ENCODE peak calls at places on chromosomes 2 and 18, in five cellular contexts. M is ovary, W is fibroblast of lung, S is heart left ventricle, K is Karpas-422. Q is an unnamed sample.

GRCh38 chr2:237171895-237172294 is 86.2 kb downstream of the COPS8 start:
- DNase-seq in M (no peak), W (peak; percentile 69), S (no peak), K (no peak), Q (no peak)

GRCh38 chr2:203341741-203342310 is 13.6 kb downstream of the ABI2 start:
- DNase-seq in M (no peak), W (peak; percentile 33), S (no peak), K (no peak), Q (no peak)

GRCh38 chr2:31297751-31298150 is 63.8 kb downstream of the EHD3 start:
- DNase-seq in M (no peak), W (no peak), S (no peak), K (peak; percentile 76), Q (no peak)

GRCh38 chr2:169363570-169364150 is 1.3 kb upstream of the LRP2 start:
- DNase-seq in M (peak; percentile 24), W (peak; percentile 8), S (peak; percentile 54), K (peak; percentile 54), Q (peak; percentile 63)

GRCh38 chr2:83022631-83023210 is 1436.4 kb downstream of the SUCLG1 start:
- DNase-seq in M (no peak), W (peak; percentile 60), S (no peak), K (no peak), Q (no peak)

GRCh38 chr2:66317268-66317899 is 117.5 kb upstream of the MEIS1 start:
- DNase-seq in M (no peak), W (no peak), S (no peak), K (no peak), Q (no peak)

GRCh38 chr2:30276455-30276911 is 45.1 kb downstream of the LBH start:
- DNase-seq in M (no peak), W (no peak), S (no peak), K (no peak), Q (no peak)

GRCh38 chr2:84482588-84482987 is 23.5 kb upstream of the SUCLG1 start:
- DNase-seq in M (no peak), W (no peak), S (no peak), K (no peak), Q (no peak)

GRCh38 chr2:675982-676646 is 1.1 kb downstream of the TMEM18 start:
- DNase-seq in M (no peak), W (peak; percentile 88), S (no peak), K (peak; percentile 95), Q (no peak)

GRCh38 chr2:112879491-112880041 is 31.4 kb upstream of the IL37 start:
- DNase-seq in M (no peak), W (no peak), S (no peak), K (no peak), Q (no peak)

GRCh38 chr18:45775241-45775676 is 50.2 kb upstream of the SIGLEC15 start:
- DNase-seq in M (peak; percentile 61), W (peak; percentile 91), S (peak; percentile 88), K (peak; percentile 88), Q (peak; percentile 38)

GRCh38 chr2:170766693-170767092 is 3.5 kb upstream of the ERICH2 start:
- DNase-seq in M (no peak), W (no peak), S (no peak), K (no peak), Q (no peak)

GRCh38 chr2:210046851-210047486 is 44.5 kb downstream of the RPE start:
- DNase-seq in M (no peak), W (no peak), S (no peak), K (no peak), Q (no peak)

GRCh38 chr18:40874233-40874632 is 1080.8 kb upstream of the PIK3C3 start:
- DNase-seq in M (no peak), W (peak; percentile 79), S (no peak), K (no peak), Q (no peak)

GRCh38 chr2:173493874-173494273 is 139.2 kb downstream of the CDCA7 start:
- DNase-seq in M (no peak), W (no peak), S (no peak), K (no peak), Q (no peak)

GRCh38 chr2:71683070-71683469 is 229.7 kb downstream of the DYSF start:
- DNase-seq in M (peak; percentile 12), W (no peak), S (peak; percentile 33), K (no peak), Q (no peak)

GRCh38 chr2:14422426-14422825 is 210.1 kb upstream of the LRATD1 start:
- DNase-seq in M (no peak), W (no peak), S (no peak), K (no peak), Q (no peak)

GRCh38 chr2:216029416-216030129 is 16.2 kb upstream of the MREG start:
- DNase-seq in M (no peak), W (no peak), S (no peak), K (no peak), Q (no peak)

GRCh38 chr2:210302326-210302725 is 12.6 kb downstream of the MYL1 start:
- DNase-seq in M (no peak), W (no peak), S (no peak), K (no peak), Q (no peak)

GRCh38 chr18:36314754-36315153 is 17.2 kb downstream of the FHOD3 start:
- DNase-seq in M (no peak), W (peak; percentile 25), S (no peak), K (no peak), Q (no peak)

GRCh38 chr2:11563784-11564666 is 30.2 kb downstream of the GREB1 start:
- DNase-seq in M (peak; percentile 16), W (no peak), S (no peak), K (no peak), Q (no peak)

GRCh38 chr18:48409591-48410094 is 460 bp upstream of the ZBTB7C start:
- DNase-seq in M (peak; percentile 64), W (peak; percentile 23), S (peak; percentile 65), K (no peak), Q (no peak)

GRCh38 chr2:97871096-97871780 is 124.5 kb downstream of the TMEM131 start:
- DNase-seq in M (no peak), W (peak; percentile 59), S (no peak), K (no peak), Q (no peak)

GRCh38 chr2:10410001-10410671 is 38.0 kb downstream of the ODC1 start:
- DNase-seq in M (no peak), W (no peak), S (no peak), K (peak; percentile 82), Q (no peak)

GRCh38 chr18:62723666-62724281 is 8.4 kb downstream of the PHLPP1 start:
- DNase-seq in M (no peak), W (no peak), S (no peak), K (no peak), Q (no peak)

GRCh38 chr2:109049022-109049421 is 60.0 kb upstream of the EDAR start:
- DNase-seq in M (no peak), W (no peak), S (no peak), K (no peak), Q (no peak)

GRCh38 chr2:19764998-19765397 is 136.8 kb downstream of the TTC32 start:
- DNase-seq in M (no peak), W (peak; percentile 59), S (no peak), K (no peak), Q (no peak)

GRCh38 chr2:122368576-122369243 is 613.3 kb downstream of the TSN start:
- DNase-seq in M (no peak), W (no peak), S (no peak), K (peak; percentile 51), Q (no peak)

GRCh38 chr2:241702155-241702404 is 241 bp downstream of the ING5 start:
- DNase-seq in M (no peak), W (peak; percentile 84), S (no peak), K (peak; percentile 88), Q (no peak)

GRCh38 chr2:231929961-231930600 is 3.9 kb upstream of the NPPC start:
- DNase-seq in M (no peak), W (peak; percentile 13), S (peak; percentile 80), K (peak; percentile 86), Q (no peak)

GRCh38 chr18:23584019-23584970 is 2.0 kb downstream of the NPC1 start:
- DNase-seq in M (no peak), W (no peak), S (no peak), K (no peak), Q (no peak)
- H3K4me1 ChIP-seq in M (no peaks in the 10 kb centered on the region), W (peaks cover 17% of the 10 kb centered on the region), S (peaks cover 10% of the 10 kb centered on the region), K (peaks cover 25% of the 10 kb centered on the region), Q (peaks cover 47% of the 10 kb centered on the region)

GRCh38 chr18:54169710-54170403 is 54.6 kb downstream of the MBD2 start:
- DNase-seq in M (no peak), W (no peak), S (no peak), K (no peak), Q (no peak)
- H3K4me3 ChIP-seq in M (no peak overlapping the region), W (no peak overlapping the region), S (no peak overlapping the region), K (no peak overlapping the region), Q (no peak overlapping the region)

GRCh38 chr18:78973357-78974083 is 6.1 kb upstream of the SALL3 start:
- DNase-seq in M (no peak), W (no peak), S (no peak), K (no peak), Q (no peak)
- H3K27me3 ChIP-seq in M (no peaks in the 10 kb centered on the region), W (peaks cover 18% of the 10 kb centered on the region), S (peaks cover 96% of the 10 kb centered on the region), K (no peaks in the 10 kb centered on the region), Q (peaks cover 26% of the 10 kb centered on the region)

DNA sequence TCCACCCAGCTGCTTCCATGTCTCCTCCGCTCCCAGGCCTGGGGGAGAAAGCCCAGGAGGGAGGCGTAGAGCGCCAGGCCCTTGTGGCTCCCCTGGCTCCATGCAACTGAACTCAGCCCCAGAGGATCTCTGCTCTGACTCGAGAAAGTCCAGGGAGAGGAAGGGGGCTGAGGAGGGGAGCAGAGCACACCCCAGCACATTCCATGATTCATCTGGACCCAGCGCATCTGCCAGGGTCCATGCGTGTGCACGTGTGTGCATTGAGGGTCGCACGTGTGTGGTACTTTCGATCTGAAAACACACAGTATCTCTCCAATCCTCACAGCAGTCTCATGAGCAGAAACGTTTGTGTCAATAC is 146.5 kb upstream of the ID2 start:
- DNase-seq in M (no peak), W (no peak), S (no peak), K (no peak), Q (no peak)
- H3K4me1 ChIP-seq in M (peaks cover 7% of the 10 kb centered on the region), W (no peaks in the 10 kb centered on the region), S (peaks cover 24% of the 10 kb centered on the region), K (peaks cover 28% of the 10 kb centered on the region), Q (peaks cover 8% of the 10 kb centered on the region)

GRCh38 chr18:73007195-73007934 is 139.6 kb upstream of the NETO1 start:
- DNase-seq in M (no peak), W (no peak), S (no peak), K (no peak), Q (no peak)
- H3K4me3 ChIP-seq in M (no peak overlapping the region), W (no peak overlapping the region), S (no peak overlapping the region), K (no peak overlapping the region), Q (no peak overlapping the region)

DNA sequence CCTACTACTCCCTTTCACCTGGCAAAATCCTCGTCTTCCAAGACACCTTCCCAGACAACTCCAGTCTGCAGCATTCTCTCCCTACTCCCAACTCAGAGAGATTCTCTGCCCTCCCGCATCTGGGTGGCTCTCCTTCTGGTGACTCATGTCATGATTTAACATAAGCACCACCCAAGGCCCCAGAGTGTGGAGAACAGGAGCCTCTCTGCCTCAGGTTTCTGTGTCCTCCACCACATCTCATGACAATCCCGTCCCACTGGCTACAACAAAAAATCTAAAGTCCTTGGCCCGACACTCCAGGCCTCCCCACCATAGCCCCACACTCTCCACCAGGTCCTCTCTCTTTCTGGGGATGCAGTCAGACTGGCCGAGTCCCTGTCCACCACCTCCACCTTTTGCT is 197.1 kb downstream of the BCL11A start:
- DNase-seq in M (no peak), W (no peak), S (no peak), K (peak; percentile 72), Q (no peak)
- H3K27me3 ChIP-seq in M (no peaks in the 10 kb centered on the region), W (no peaks in the 10 kb centered on the region), S (no peaks in the 10 kb centered on the region), K (no peaks in the 10 kb centered on the region), Q (no peaks in the 10 kb centered on the region)

Q was measured in CD4-positive, CD25-positive, alpha-beta regulatory T cell.